ENCODE peak calls at places on chromosomes 5 and 9, in four cellular contexts. I is Daoy; D is endothelial cell; O is CD4-positive, alpha-beta T cell. K is an unnamed sample.

GRCh38 chr9:91580136-91580535 is 156.5 kb upstream of the NFIL3 start:
- DNase-seq in D (no peak), O (no peak), I (peak; percentile 86), K (no peak)

GRCh38 chr9:126630458-126631237 is 16.9 kb downstream of the LMX1B start:
- DNase-seq in O (no peak), D (no peak), I (peak; percentile 80), K (no peak)

GRCh38 chr5:148856009-148856367 is 29.6 kb downstream of the ADRB2 start:
- DNase-seq in O (no peak), I (no peak), D (no peak), K (no peak)

GRCh38 chr5:31382051-31382878 is 149.6 kb downstream of the DROSHA start:
- DNase-seq in I (no peak), D (no peak), O (no peak), K (no peak)

GRCh38 chr5:36491860-36492259 is 114.5 kb upstream of the SLC1A3 start:
- DNase-seq in D (no peak), I (no peak), O (no peak), K (no peak)

GRCh38 chr5:158378931-158379330 is 520.0 kb upstream of the CLINT1 start:
- DNase-seq in D (no peak), I (no peak), O (no peak), K (no peak)

GRCh38 chr9:69474821-69475220 is 149.8 kb downstream of the ENTREP1 start:
- DNase-seq in D (no peak), O (no peak), I (no peak), K (no peak)

GRCh38 chr5:149583394-149583793 is 2.1 kb downstream of the ARHGEF37 start:
- DNase-seq in O (no peak), D (no peak), I (no peak), K (no peak)

GRCh38 chr5:169300468-169301385 is at the start of gene SLIT3:
- DNase-seq in O (no peak), I (peak; percentile 95), D (peak; percentile 54), K (no peak)

GRCh38 chr5:116037236-116037822 is 5.1 kb downstream of the ARL14EPL start:
- DNase-seq in I (no peak), D (no peak), O (no peak), K (no peak)

GRCh38 chr9:96218821-96219614 is 83.0 kb downstream of the HSD17B3 start:
- DNase-seq in O (no peak), I (no peak), D (no peak), K (no peak)

GRCh38 chr5:162956570-162956969 is 480.8 kb upstream of the CCNG1 start:
- DNase-seq in D (no peak), O (no peak), I (no peak), K (no peak)

GRCh38 chr9:135326141-135326540 is 153.4 kb upstream of the PPP1R26 start:
- DNase-seq in I (peak; percentile 1), O (no peak), D (no peak), K (no peak)

GRCh38 chr5:85591311-85591710 is 1026.4 kb upstream of the COX7C start:
- DNase-seq in O (no peak), D (no peak), I (no peak), K (no peak)

GRCh38 chr9:96686638-96687335 is 31.7 kb upstream of the PRXL2C start:
- DNase-seq in O (peak; percentile 57), D (peak; percentile 80), I (no peak), K (peak; percentile 73)

GRCh38 chr9:95167998-95168397 is 149.5 kb downstream of the FANCC start:
- DNase-seq in O (peak; percentile 24), D (peak; percentile 82), I (peak; percentile 92), K (peak; percentile 66)

GRCh38 chr9:114343471-114344187 is 14.0 kb downstream of the ORM2 start:
- DNase-seq in O (no peak), D (no peak), I (no peak), K (no peak)

GRCh38 chr9:72315089-72315509 is 49.9 kb downstream of the ZFAND5 start:
- DNase-seq in O (no peak), D (no peak), I (peak; percentile 75), K (no peak)

GRCh38 chr5:111587728-111588127 is 75.4 kb upstream of the STARD4 start:
- DNase-seq in D (no peak), O (no peak), I (no peak), K (no peak)

GRCh38 chr9:37311938-37312730 is 110.4 kb upstream of the GRHPR start:
- DNase-seq in I (no peak), D (no peak), O (no peak), K (no peak)

GRCh38 chr9:112224401-112225289 is 49.5 kb upstream of the SUSD1 start:
- DNase-seq in O (no peak), D (no peak), I (peak; percentile 34), K (no peak)

GRCh38 chr5:134383980-134384697 is 12.8 kb downstream of the UBE2B start:
- DNase-seq in D (no peak), I (no peak), O (no peak), K (no peak)

GRCh38 chr5:53109041-53109435 is 519 bp downstream of the MOCS2 start:
- DNase-seq in O (no peak), I (no peak), D (no peak), K (no peak)

GRCh38 chr9:118059520-118060278 is 355.5 kb downstream of the TLR4 start:
- DNase-seq in D (peak; percentile 39), I (peak; percentile 3), O (no peak), K (no peak)

GRCh38 chr9:116499986-116500871 is 186.9 kb upstream of the TRIM32 start:
- DNase-seq in D (no peak), I (peak; percentile 95), O (no peak), K (no peak)

GRCh38 chr5:91641730-91642350 is 258.7 kb upstream of the ARRDC3 start:
- DNase-seq in I (peak; percentile 14), O (no peak), D (no peak), K (no peak)

GRCh38 chr9:132769895-132770774 is 99.9 kb downstream of the GTF3C4 start:
- DNase-seq in O (peak; percentile 41), D (peak; percentile 52), I (peak; percentile 81), K (peak; percentile 52)

K was measured in effector memory CD8-positive, alpha-beta T cell.